ENCODE peak calls at places on chromosomes 11 and 22, in five cellular contexts. R is HFF-Myc; C is OCI-LY7; E is uterus; H is CD8-positive, alpha-beta T cell. Z is an unnamed sample.

GRCh38 chr11:12434255-12434654 is 56.9 kb downstream of the PARVA start:
- DNase-seq in R (no peak), C (no peak), E (no peak), H (no peak), Z (no peak)

GRCh38 chr22:45502215-45503070 is at the start of gene FBLN1:
- DNase-seq in R (no peak), C (no peak), E (peak; percentile 84), H (no peak), Z (no peak)

GRCh38 chr22:40499187-40499753 is 128.9 kb downstream of the SGSM3 start:
- DNase-seq in R (peak; percentile 92), C (no peak), E (peak; percentile 47), H (no peak), Z (peak; percentile 97)

GRCh38 chr11:12287374-12288211 is 89.8 kb upstream of the PARVA start:
- DNase-seq in R (peak; percentile 86), C (no peak), E (peak; percentile 73), H (no peak), Z (peak; percentile 91)

GRCh38 chr11:71542856-71543743 is 5.1 kb upstream of the KRTAP5-9 start:
- DNase-seq in R (no peak), C (no peak), E (no peak), H (no peak), Z (no peak)

GRCh38 chr11:111777094-111778046 is 11.2 kb upstream of the PPP2R1B start:
- DNase-seq in R (no peak), C (peak; percentile 87), E (no peak), H (no peak), Z (peak; percentile 64)

GRCh38 chr11:6237271-6237670 is 1.6 kb upstream of the CNGA4 start:
- DNase-seq in R (no peak), C (no peak), E (no peak), H (no peak), Z (no peak)

GRCh38 chr11:72226701-72227100 is 2.1 kb downstream of the INPPL1 start:
- DNase-seq in R (no peak), C (no peak), E (no peak), H (peak; percentile 34), Z (no peak)

GRCh38 chr11:77206264-77207018 is 78.4 kb downstream of the MYO7A start:
- DNase-seq in R (no peak), C (no peak), E (no peak), H (no peak), Z (no peak)

GRCh38 chr11:109996060-109996459 is 97.1 kb upstream of the ZC3H12C start:
- DNase-seq in R (no peak), C (no peak), E (no peak), H (no peak), Z (no peak)

GRCh38 chr11:38254849-38255248 is 1656.8 kb upstream of the RAG2 start:
- DNase-seq in R (no peak), C (no peak), E (no peak), H (no peak), Z (no peak)

GRCh38 chr11:96227244-96227643 is 115.8 kb downstream of the MAML2 start:
- DNase-seq in R (no peak), C (no peak), E (no peak), H (no peak), Z (no peak)

GRCh38 chr22:19062139-19062789 is 59.9 kb downstream of the DGCR2 start:
- DNase-seq in R (no peak), C (no peak), E (no peak), H (peak; percentile 32), Z (no peak)

GRCh38 chr11:38274031-38274430 is 1676.0 kb upstream of the RAG2 start:
- DNase-seq in R (no peak), C (no peak), E (no peak), H (no peak), Z (no peak)

GRCh38 chr22:29225422-29226090 is 19.9 kb downstream of the EMID1 start:
- DNase-seq in R (no peak), C (no peak), E (peak; percentile 29), H (no peak), Z (no peak)

GRCh38 chr11:2380807-2381350 is 3.8 kb downstream of the CD81 start:
- DNase-seq in R (no peak), C (no peak), E (peak; percentile 61), H (no peak), Z (no peak)

GRCh38 chr11:132045116-132045515 is 674.7 kb downstream of the NTM start:
- DNase-seq in R (no peak), C (no peak), E (no peak), H (no peak), Z (no peak)

GRCh38 chr22:23161574-23161973 is 16.3 kb downstream of the RAB36 start:
- DNase-seq in R (no peak), C (no peak), E (no peak), H (no peak), Z (no peak)

GRCh38 chr22:39462443-39463147 is 5.8 kb downstream of the MGAT3 start:
- DNase-seq in R (no peak), C (no peak), E (no peak), H (no peak), Z (no peak)

GRCh38 chr11:35927730-35928129 is 16.1 kb upstream of the LDLRAD3 start:
- DNase-seq in R (no peak), C (no peak), E (peak; percentile 84), H (no peak), Z (peak; percentile 28)

GRCh38 chr11:20483931-20484330 is 96.4 kb downstream of the PRMT3 start:
- DNase-seq in R (no peak), C (no peak), E (no peak), H (no peak), Z (no peak)

GRCh38 chr11:76836613-76837291 is 24.0 kb upstream of the ACER3 start:
- DNase-seq in R (no peak), C (no peak), E (no peak), H (no peak), Z (no peak)

GRCh38 chr11:62487698-62488551 is 58.7 kb downstream of the AHNAK start:
- DNase-seq in R (no peak), C (no peak), E (no peak), H (no peak), Z (no peak)

GRCh38 chr11:45518096-45518852 is 147.1 kb downstream of the CHST1 start:
- DNase-seq in R (no peak), C (no peak), E (no peak), H (no peak), Z (no peak)

GRCh38 chr11:131464481-131464880 is 94.1 kb downstream of the NTM start:
- DNase-seq in R (no peak), C (no peak), E (no peak), H (no peak), Z (no peak)

GRCh38 chr11:38593649-38594048 is 1995.6 kb upstream of the RAG2 start:
- DNase-seq in R (no peak), C (no peak), E (no peak), H (no peak), Z (no peak)

GRCh38 chr11:8258771-8259170 is 4.9 kb downstream of the LMO1 start:
- DNase-seq in R (no peak), C (no peak), E (no peak), H (no peak), Z (peak; percentile 59)

GRCh38 chr11:73227571-73228211 is 9.6 kb downstream of the P2RY2 start:
- DNase-seq in R (no peak), C (no peak), E (peak; percentile 8), H (no peak), Z (no peak)

GRCh38 chr11:64764753-64765152 is 5.0 kb upstream of the PYGM start:
- DNase-seq in R (no peak), C (no peak), E (no peak), H (no peak), Z (no peak)

GRCh38 chr22:28329582-28330073 is 350.0 kb downstream of the TTC28 start:
- DNase-seq in R (no peak), C (no peak), E (no peak), H (no peak), Z (peak; percentile 27)

GRCh38 chr22:41920271-41920976 is 5.5 kb upstream of the SHISA8 start:
- DNase-seq in R (no peak), C (peak; percentile 77), E (no peak), H (no peak), Z (no peak)

GRCh38 chr11:34837246-34837856 is 78.8 kb downstream of the APIP start:
- DNase-seq in R (no peak), C (no peak), E (no peak), H (no peak), Z (no peak)

GRCh38 chr11:34846467-34846866 is 69.7 kb downstream of the APIP start:
- DNase-seq in R (no peak), C (no peak), E (no peak), H (no peak), Z (no peak)

GRCh38 chr11:34844466-34845112 is 71.6 kb downstream of the APIP start:
- DNase-seq in R (no peak), C (no peak), E (no peak), H (no peak), Z (no peak)

GRCh38 chr11:34839969-34840368 is 76.2 kb downstream of the APIP start:
- DNase-seq in R (no peak), C (no peak), E (no peak), H (no peak), Z (no peak)

GRCh38 chr11:34840736-34841386 is 75.3 kb downstream of the APIP start:
- DNase-seq in R (peak; percentile 10), C (peak; percentile 67), E (no peak), H (peak; percentile 49), Z (no peak)
- H3K4me3 ChIP-seq in R (no peak overlapping the region), C (no peak overlapping the region), E (no peak overlapping the region), H (no peak overlapping the region), Z (no peak overlapping the region)

DNA sequence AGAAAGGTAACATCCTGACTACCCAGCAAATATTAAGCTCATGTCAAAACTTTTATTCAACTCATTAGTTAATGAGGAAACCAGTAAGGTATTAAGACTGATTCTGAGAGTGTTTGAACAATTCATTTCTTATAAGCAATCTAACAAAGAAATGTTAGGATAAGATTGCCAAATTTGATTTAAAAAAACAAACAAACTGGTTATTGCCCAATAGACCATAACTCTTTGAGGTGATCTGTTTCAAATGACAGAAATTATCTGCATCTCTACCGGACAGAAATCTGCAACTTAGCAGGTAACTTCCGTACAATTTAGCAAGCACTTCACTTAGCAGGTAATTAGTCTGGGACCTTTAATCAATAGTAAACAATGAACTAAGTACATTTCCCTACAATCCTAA is 82.9 kb upstream of the BARX2 start:
- DNase-seq in R (no peak), C (no peak), E (no peak), H (no peak), Z (no peak)
- TF ChIP-seq CTCF in R (no peak), C (no peak), E (no peak), H (no peak), Z (no peak)

DNA sequence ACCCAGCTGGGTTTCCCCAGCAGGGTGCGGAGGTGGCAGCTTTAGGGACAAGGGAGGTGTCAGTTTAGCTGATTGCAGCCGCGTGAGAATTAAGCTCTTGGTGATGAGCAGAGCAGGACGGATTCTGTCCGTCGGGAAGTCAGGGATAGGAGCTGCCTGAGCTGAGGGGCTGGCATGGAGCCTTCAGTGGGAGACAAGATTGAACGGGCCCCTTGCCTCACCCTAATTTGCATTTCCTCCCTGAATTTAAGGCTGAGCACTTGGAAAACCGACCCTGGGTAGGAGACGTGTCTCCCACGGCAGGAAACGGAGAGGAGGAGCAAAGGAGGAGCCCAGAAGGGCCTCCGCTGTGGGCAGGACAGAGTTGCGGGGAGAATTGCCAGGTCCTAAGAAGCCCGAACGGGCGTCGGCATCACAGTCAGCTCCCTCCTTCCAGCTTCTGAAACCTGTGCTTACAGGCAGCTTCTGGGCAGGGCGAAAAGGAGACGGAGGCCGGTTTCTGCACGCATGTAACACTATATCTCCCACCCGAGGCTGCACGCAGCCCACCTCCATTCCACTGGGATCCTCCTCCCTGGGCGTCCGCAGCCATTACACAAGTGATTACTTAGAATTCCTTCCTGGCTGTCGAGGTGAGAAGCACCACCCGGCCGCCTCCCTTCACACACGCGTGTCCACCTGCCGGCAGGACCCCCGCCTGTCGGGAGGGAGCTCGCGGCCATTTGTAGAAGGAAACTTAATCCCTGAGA is 345.8 kb downstream of the BRD1 start:
- DNase-seq in R (no peak), C (no peak), E (no peak), H (no peak), Z (no peak)
- H3K4me3 ChIP-seq in R (no peak overlapping the region), C (no peak overlapping the region), E (no peak overlapping the region), H (no peak overlapping the region), Z (no peak overlapping the region)

GRCh38 chr11:101003468-101003867 is 126.1 kb downstream of the PGR start:
- DNase-seq in R (no peak), C (no peak), E (no peak), H (no peak), Z (no peak)
- TF ChIP-seq CTCF in R (no peak), C (peak; percentile 30), E (no peak), H (no peak), Z (peak; percentile 16)